ENCODE peak calls at places on chromosomes 16 and 17, in eight cellular contexts. H is keratinocyte, S is GM12865, A is GM23338, L is A549, T is K562, B is BJ, O is fibroblast of mammary gland. X is an unnamed sample.

GRCh38 chr16:67847064-67847861 is at the start of gene CENPT:
- DNase-seq in H (no peak), S (peak), A (peak), L (no peak), T (peak), B (no peak), O (peak), X (peak)

GRCh38 chr17:77185137-77185536 is 44.4 kb downstream of the SEC14L1 start:
- DNase-seq in H (no peak), S (no peak), A (no peak), L (no peak), T (no peak), B (no peak), O (no peak), X (no peak)

GRCh38 chr16:50593410-50594139 is 45.4 kb downstream of the NKD1 start:
- DNase-seq in H (no peak), S (no peak), A (peak), L (no peak), T (peak), B (no peak), O (peak), X (peak)

GRCh38 chr16:70678898-70679652 is 6.8 kb downstream of the MTSS2 start:
- DNase-seq in H (no peak), S (no peak), A (peak), L (no peak), T (no peak), B (no peak), O (no peak), X (no peak)

GRCh38 chr16:72198021-72198420 is 26.1 kb upstream of the PMFBP1 start:
- DNase-seq in H (no peak), S (no peak), A (no peak), L (no peak), T (no peak), B (peak), O (peak), X (no peak)

GRCh38 chr17:38567350-38567749 is 38.4 kb downstream of the SRCIN1 start:
- DNase-seq in H (no peak), S (no peak), A (no peak), L (no peak), T (no peak), B (no peak), O (no peak), X (no peak)

GRCh38 chr17:8522577-8522976 is 86.9 kb downstream of the NDEL1 start:
- DNase-seq in H (no peak), S (no peak), A (no peak), L (no peak), T (no peak), B (no peak), O (peak), X (no peak)

GRCh38 chr17:42337442-42337841 is 49.1 kb downstream of the STAT5A start:
- DNase-seq in H (no peak), S (peak), A (no peak), L (no peak), T (no peak), B (no peak), O (peak), X (no peak)

GRCh38 chr17:36849871-36850348 is 87.4 kb upstream of the LHX1 start:
- DNase-seq in H (no peak), S (peak), A (no peak), L (peak), T (peak), B (peak), O (peak), X (peak)

GRCh38 chr16:2157480-2158261 is 2.1 kb downstream of the TRAF7 start:
- DNase-seq in H (no peak), S (no peak), A (no peak), L (no peak), T (no peak), B (no peak), O (peak), X (no peak)

GRCh38 chr17:81094744-81095607 is 60.0 kb downstream of the BAIAP2 start:
- DNase-seq in H (peak), S (peak), A (peak), L (peak), T (peak), B (peak), O (peak), X (peak)

GRCh38 chr17:81097943-81098308 is 63.0 kb downstream of the BAIAP2 start:
- DNase-seq in H (no peak), S (no peak), A (no peak), L (peak), T (peak), B (no peak), O (peak), X (no peak)

GRCh38 chr17:81095608-81095888 is 60.6 kb downstream of the BAIAP2 start:
- DNase-seq in H (no peak), S (peak), A (no peak), L (no peak), T (no peak), B (no peak), O (no peak), X (no peak)

GRCh38 chr17:81096741-81097133 is 61.8 kb downstream of the BAIAP2 start:
- DNase-seq in H (no peak), S (no peak), A (no peak), L (no peak), T (no peak), B (no peak), O (peak), X (no peak)

GRCh38 chr17:81097134-81097942 is 62.4 kb downstream of the BAIAP2 start:
- DNase-seq in H (no peak), S (peak), A (peak), L (peak), T (peak), B (peak), O (peak), X (peak)
- TF ChIP-seq CTCF in H (peak), S (peak), A (peak), L (peak), T (peak), B (peak), O (peak), X (peak)

GRCh38 chr17:49585422-49586027 is 9.9 kb downstream of the NXPH3 start:
- DNase-seq in H (no peak), S (no peak), A (peak), L (peak), T (peak), B (no peak), O (no peak), X (peak)
- TF ChIP-seq CTCF in H (peak), S (no peak), A (peak), L (no peak), T (peak), B (peak), O (peak), X (peak)

GRCh38 chr16:82016268-82016667 is 5.0 kb upstream of the SDR42E1 start:
- DNase-seq in H (no peak), S (no peak), A (peak), L (peak), T (peak), B (no peak), O (peak), X (peak)
- TF ChIP-seq CTCF in H (peak), S (peak), A (peak), L (peak), T (peak), B (peak), O (peak), X (peak)

GRCh38 chr16:24553983-24554382 is 14.6 kb downstream of the RBBP6 start:
- DNase-seq in H (no peak), S (no peak), A (no peak), L (no peak), T (no peak), B (no peak), O (no peak), X (no peak)

GRCh38 chr16:24550295-24550694 is 10.9 kb downstream of the RBBP6 start:
- DNase-seq in H (no peak), S (no peak), A (no peak), L (no peak), T (no peak), B (no peak), O (no peak), X (no peak)

GRCh38 chr16:24555346-24555872 is 16.0 kb downstream of the RBBP6 start:
- DNase-seq in H (no peak), S (no peak), A (no peak), L (no peak), T (no peak), B (no peak), O (no peak), X (no peak)

DNA sequence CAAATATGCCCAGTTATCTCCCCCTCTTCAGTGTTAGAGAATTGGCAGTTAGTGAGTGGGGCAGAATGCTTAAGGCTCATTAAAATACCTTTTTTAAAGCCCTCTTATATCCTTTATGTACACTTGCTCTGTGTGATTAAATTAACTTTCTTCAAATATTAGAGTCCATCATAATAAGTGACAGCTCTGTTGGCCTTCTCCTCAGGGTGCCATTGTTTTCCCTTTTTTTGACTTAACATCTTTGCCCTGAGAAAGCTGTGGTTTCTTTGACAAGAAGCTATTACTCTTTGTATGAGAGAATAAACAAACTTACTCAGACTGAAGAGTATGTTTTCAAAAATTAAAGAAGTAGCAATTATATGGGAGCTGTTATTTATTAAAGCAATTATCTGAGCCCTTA is 13.3 kb downstream of the RBBP6 start:
- DNase-seq in H (no peak), S (no peak), A (no peak), L (no peak), T (no peak), B (no peak), O (no peak), X (no peak)
- TF ChIP-seq CTCF in H (no peak), S (no peak), A (no peak), L (no peak), T (no peak), B (no peak), O (no peak), X (no peak)

GRCh38 chr17:16917995-16918394 is 53.9 kb downstream of the TNFRSF13B start:
- DNase-seq in H (no peak), S (no peak), A (no peak), L (no peak), T (no peak), B (no peak), O (no peak), X (no peak)

GRCh38 chr17:16918443-16918842 is 53.5 kb downstream of the TNFRSF13B start:
- DNase-seq in H (no peak), S (no peak), A (no peak), L (no peak), T (no peak), B (no peak), O (no peak), X (no peak)

GRCh38 chr17:16916557-16916920 is 55.4 kb downstream of the TNFRSF13B start:
- DNase-seq in H (no peak), S (no peak), A (no peak), L (no peak), T (no peak), B (no peak), O (no peak), X (no peak)

GRCh38 chr17:16912021-16912962 is 59.6 kb downstream of the TNFRSF13B start:
- DNase-seq in H (no peak), S (no peak), A (no peak), L (no peak), T (no peak), B (no peak), O (no peak), X (no peak)

DNA sequence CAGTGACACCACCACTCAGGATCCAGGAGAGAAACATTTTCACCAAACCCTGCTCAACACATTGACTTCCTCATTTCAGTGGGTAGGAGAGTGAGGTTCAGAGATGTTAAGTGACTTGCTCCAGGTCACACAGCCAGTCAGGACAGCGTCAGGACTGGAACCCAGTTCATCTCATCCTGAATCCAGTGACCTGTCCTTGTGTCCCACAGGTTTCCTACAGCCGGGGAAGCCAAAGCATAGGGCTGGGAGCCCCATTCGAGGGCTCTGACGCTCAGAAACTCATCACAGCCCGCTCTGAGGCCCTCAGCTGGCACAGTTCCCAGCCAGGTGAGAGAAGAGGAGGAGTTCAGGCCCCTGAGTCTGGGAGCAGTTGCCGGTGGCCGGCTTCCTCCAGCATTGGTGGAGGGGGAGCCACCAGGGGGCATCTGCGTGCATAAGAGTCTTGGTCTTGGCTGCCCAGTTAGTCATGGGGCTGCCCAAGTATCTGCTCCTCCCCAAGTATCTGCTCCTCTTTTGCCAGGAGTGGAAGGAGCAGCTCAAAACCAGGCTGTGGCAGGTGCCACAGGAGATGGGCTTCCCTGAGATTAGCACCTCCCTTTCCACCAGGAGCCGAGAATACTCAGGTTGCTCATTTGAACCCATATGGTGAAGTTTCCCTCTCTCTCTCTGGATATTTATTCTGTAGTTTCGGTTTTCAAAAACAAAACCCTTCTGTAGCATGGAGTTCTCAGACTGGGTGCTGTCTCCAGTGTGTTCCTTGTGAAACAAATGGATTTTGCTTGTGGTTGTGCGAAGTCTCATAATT is 56.0 kb downstream of the TNFRSF13B start:
- DNase-seq in H (no peak), S (peak), A (peak), L (peak), T (peak), B (no peak), O (peak), X (peak)
- TF ChIP-seq CTCF in H (peak), S (peak), A (peak), L (peak), T (peak), B (peak), O (peak), X (peak)